ENCODE peak calls at places on chromosome 1, in ten cellular contexts. H, J, Q, R, Y, G, W, C, B and A are unnamed samples.

GRCh38 chr1:154179951-154180687 is 11.8 kb downstream of the TPM3 start:
- DNase-seq in Y (no peak), B (no peak), W (peak; percentile 29), C (no peak), G (no peak), J (no peak), H (no peak), R (no peak), Q (no peak), A (no peak)

GRCh38 chr1:2611034-2611501 is 21.7 kb downstream of the MMEL1 start:
- DNase-seq in B (no peak), G (peak; percentile 50), R (no peak), Q (no peak), Y (peak; percentile 82), C (peak; percentile 57), H (peak; percentile 70), W (peak; percentile 22), J (no peak), A (no peak)

GRCh38 chr1:47262787-47263413 is 30.9 kb upstream of the TAL1 start:
- DNase-seq in G (no peak), Q (peak; percentile 44), Y (peak; percentile 19), J (peak; percentile 40), R (no peak), W (no peak), B (peak; percentile 22), H (no peak), C (peak; percentile 45), A (peak; percentile 47)

GRCh38 chr1:99647460-99647859 is 1.5 kb downstream of the PALMD start:
- DNase-seq in W (no peak), B (no peak), J (no peak), Y (no peak), Q (no peak), H (no peak), R (no peak), G (no peak), C (no peak), A (no peak)

GRCh38 chr1:186208405-186209129 is 166.5 kb downstream of the TPR start:
- DNase-seq in Y (no peak), C (no peak), J (no peak), G (no peak), B (no peak), Q (no peak), W (no peak), R (no peak), H (no peak), A (no peak)

GRCh38 chr1:92583821-92584760 is 97.4 kb upstream of the GFI1 start:
- DNase-seq in B (no peak), H (no peak), C (no peak), Q (no peak), Y (no peak), W (no peak), R (no peak), J (peak; percentile 66), G (no peak), A (peak; percentile 22)

GRCh38 chr1:228414511-228415211 is 2.0 kb downstream of the TRIM17 start:
- DNase-seq in H (no peak), G (no peak), Q (peak; percentile 69), W (no peak), B (no peak), J (no peak), C (no peak), Y (no peak), R (no peak), A (no peak)

GRCh38 chr1:79198841-79199240 is 192.3 kb upstream of the ADGRL4 start:
- DNase-seq in G (no peak), J (no peak), B (no peak), Y (no peak), C (no peak), Q (no peak), R (no peak), H (no peak), W (no peak), A (peak; percentile 35)

GRCh38 chr1:236023926-236024565 is 40.8 kb downstream of the NID1 start:
- DNase-seq in G (no peak), J (no peak), H (no peak), R (no peak), W (no peak), B (no peak), C (no peak), Q (no peak), Y (no peak), A (no peak)

GRCh38 chr1:206905295-206906164 is 8.3 kb downstream of the IL24 start:
- DNase-seq in B (no peak), H (no peak), R (no peak), G (no peak), Q (no peak), Y (no peak), W (no peak), J (peak; percentile 83), C (peak; percentile 68), A (no peak)